ENCODE peak calls at places on chromosomes 13 and 19, in seven cellular contexts. One of them, this sample, is unnamed.

GRCh38 chr19:10086032-10086903 is at the start of gene SHFL:
- DNase-seq in spleen: peak
- DNase-seq in GM12878: no peak
- DNase-seq in HCT116: no peak
- DNase-seq in breast epithelium: peak
- DNase-seq in upper lobe of left lung: peak
- DNase-seq in prostate gland: peak
- DNase-seq in this sample: no peak

GRCh38 chr13:59690857-59691500 is 472.7 kb downstream of the DIAPH3 start:
- DNase-seq in spleen: no peak
- DNase-seq in GM12878: no peak
- DNase-seq in HCT116: no peak
- DNase-seq in breast epithelium: no peak
- DNase-seq in upper lobe of left lung: no peak
- DNase-seq in prostate gland: no peak
- DNase-seq in this sample: no peak

GRCh38 chr13:98454389-98454881 is 122.5 kb downstream of the STK24 start:
- DNase-seq in spleen: no peak
- DNase-seq in GM12878: no peak
- DNase-seq in HCT116: no peak
- DNase-seq in breast epithelium: no peak
- DNase-seq in upper lobe of left lung: no peak
- DNase-seq in prostate gland: peak
- DNase-seq in this sample: no peak

GRCh38 chr13:112635323-112635722 is 47.4 kb upstream of the TUBGCP3 start:
- DNase-seq in spleen: peak
- DNase-seq in GM12878: no peak
- DNase-seq in HCT116: no peak
- DNase-seq in breast epithelium: peak
- DNase-seq in upper lobe of left lung: no peak
- DNase-seq in prostate gland: no peak
- DNase-seq in this sample: no peak

GRCh38 chr13:43546260-43546659 is 240.5 kb downstream of the ENOX1 start:
- DNase-seq in spleen: no peak
- DNase-seq in GM12878: no peak
- DNase-seq in HCT116: no peak
- DNase-seq in breast epithelium: no peak
- DNase-seq in upper lobe of left lung: no peak
- DNase-seq in prostate gland: no peak
- DNase-seq in this sample: no peak

GRCh38 chr13:77213644-77214043 is 113.2 kb downstream of the MYCBP2 start:
- DNase-seq in spleen: no peak
- DNase-seq in GM12878: no peak
- DNase-seq in HCT116: no peak
- DNase-seq in breast epithelium: no peak
- DNase-seq in upper lobe of left lung: no peak
- DNase-seq in prostate gland: no peak
- DNase-seq in this sample: no peak

GRCh38 chr19:34979819-34980640 is 16.0 kb upstream of the ZNF792 start:
- DNase-seq in spleen: no peak
- DNase-seq in GM12878: no peak
- DNase-seq in HCT116: no peak
- DNase-seq in breast epithelium: no peak
- DNase-seq in upper lobe of left lung: no peak
- DNase-seq in prostate gland: no peak
- DNase-seq in this sample: no peak

GRCh38 chr19:17846146-17846545 is 1.6 kb downstream of the JAK3 start:
- DNase-seq in spleen: peak
- DNase-seq in GM12878: peak
- DNase-seq in HCT116: no peak
- DNase-seq in breast epithelium: no peak
- DNase-seq in upper lobe of left lung: no peak
- DNase-seq in prostate gland: no peak
- DNase-seq in this sample: no peak

GRCh38 chr19:44732235-44733014 is 16.1 kb upstream of the BCL3 start:
- DNase-seq in spleen: no peak
- DNase-seq in GM12878: no peak
- DNase-seq in HCT116: no peak
- DNase-seq in breast epithelium: no peak
- DNase-seq in upper lobe of left lung: no peak
- DNase-seq in prostate gland: no peak
- DNase-seq in this sample: no peak

GRCh38 chr19:5113101-5113557 is 144.2 kb downstream of the KDM4B start:
- DNase-seq in spleen: no peak
- DNase-seq in GM12878: no peak
- DNase-seq in HCT116: no peak
- DNase-seq in breast epithelium: no peak
- DNase-seq in upper lobe of left lung: no peak
- DNase-seq in prostate gland: no peak
- DNase-seq in this sample: no peak

GRCh38 chr13:113195360-113195759 is 13.1 kb downstream of the PCID2 start:
- DNase-seq in spleen: no peak
- DNase-seq in GM12878: no peak
- DNase-seq in HCT116: no peak
- DNase-seq in breast epithelium: no peak
- DNase-seq in upper lobe of left lung: no peak
- DNase-seq in prostate gland: peak
- DNase-seq in this sample: no peak

GRCh38 chr13:35630551-35631275 is 154.2 kb upstream of the MAB21L1 start:
- DNase-seq in spleen: no peak
- DNase-seq in GM12878: no peak
- DNase-seq in HCT116: peak
- DNase-seq in breast epithelium: no peak
- DNase-seq in upper lobe of left lung: no peak
- DNase-seq in prostate gland: peak
- DNase-seq in this sample: no peak

GRCh38 chr13:85298387-85298924 is 500.8 kb downstream of the SLITRK6 start:
- DNase-seq in spleen: no peak
- DNase-seq in GM12878: no peak
- DNase-seq in HCT116: no peak
- DNase-seq in breast epithelium: no peak
- DNase-seq in upper lobe of left lung: no peak
- DNase-seq in prostate gland: no peak
- DNase-seq in this sample: no peak

GRCh38 chr13:76864259-76864658 is 21.9 kb downstream of the KCTD12 start:
- DNase-seq in spleen: no peak
- DNase-seq in GM12878: no peak
- DNase-seq in HCT116: no peak
- DNase-seq in breast epithelium: no peak
- DNase-seq in upper lobe of left lung: no peak
- DNase-seq in prostate gland: no peak
- DNase-seq in this sample: no peak

GRCh38 chr19:35416331-35416730 is 31.7 kb upstream of the FFAR2 start:
- DNase-seq in spleen: peak
- DNase-seq in GM12878: no peak
- DNase-seq in HCT116: no peak
- DNase-seq in breast epithelium: no peak
- DNase-seq in upper lobe of left lung: no peak
- DNase-seq in prostate gland: no peak
- DNase-seq in this sample: no peak

GRCh38 chr19:10142701-10143375 is 23.1 kb upstream of the EIF3G start:
- DNase-seq in spleen: peak
- DNase-seq in GM12878: no peak
- DNase-seq in HCT116: no peak
- DNase-seq in breast epithelium: no peak
- DNase-seq in upper lobe of left lung: peak
- DNase-seq in prostate gland: no peak
- DNase-seq in this sample: no peak

GRCh38 chr19:21143846-21144245 is 2.0 kb downstream of the ZNF431 start:
- DNase-seq in spleen: no peak
- DNase-seq in GM12878: no peak
- DNase-seq in HCT116: peak
- DNase-seq in breast epithelium: no peak
- DNase-seq in upper lobe of left lung: no peak
- DNase-seq in prostate gland: no peak
- DNase-seq in this sample: no peak

GRCh38 chr13:78603240-78603947 is at the start of gene POU4F1:
- DNase-seq in spleen: peak
- DNase-seq in GM12878: peak
- DNase-seq in HCT116: no peak
- DNase-seq in breast epithelium: no peak
- DNase-seq in upper lobe of left lung: peak
- DNase-seq in prostate gland: no peak
- DNase-seq in this sample: no peak

GRCh38 chr19:45195764-45196163 is 17.2 kb downstream of the BLOC1S3 start:
- DNase-seq in spleen: no peak
- DNase-seq in GM12878: no peak
- DNase-seq in HCT116: no peak
- DNase-seq in breast epithelium: no peak
- DNase-seq in upper lobe of left lung: no peak
- DNase-seq in prostate gland: no peak
- DNase-seq in this sample: no peak

DNA sequence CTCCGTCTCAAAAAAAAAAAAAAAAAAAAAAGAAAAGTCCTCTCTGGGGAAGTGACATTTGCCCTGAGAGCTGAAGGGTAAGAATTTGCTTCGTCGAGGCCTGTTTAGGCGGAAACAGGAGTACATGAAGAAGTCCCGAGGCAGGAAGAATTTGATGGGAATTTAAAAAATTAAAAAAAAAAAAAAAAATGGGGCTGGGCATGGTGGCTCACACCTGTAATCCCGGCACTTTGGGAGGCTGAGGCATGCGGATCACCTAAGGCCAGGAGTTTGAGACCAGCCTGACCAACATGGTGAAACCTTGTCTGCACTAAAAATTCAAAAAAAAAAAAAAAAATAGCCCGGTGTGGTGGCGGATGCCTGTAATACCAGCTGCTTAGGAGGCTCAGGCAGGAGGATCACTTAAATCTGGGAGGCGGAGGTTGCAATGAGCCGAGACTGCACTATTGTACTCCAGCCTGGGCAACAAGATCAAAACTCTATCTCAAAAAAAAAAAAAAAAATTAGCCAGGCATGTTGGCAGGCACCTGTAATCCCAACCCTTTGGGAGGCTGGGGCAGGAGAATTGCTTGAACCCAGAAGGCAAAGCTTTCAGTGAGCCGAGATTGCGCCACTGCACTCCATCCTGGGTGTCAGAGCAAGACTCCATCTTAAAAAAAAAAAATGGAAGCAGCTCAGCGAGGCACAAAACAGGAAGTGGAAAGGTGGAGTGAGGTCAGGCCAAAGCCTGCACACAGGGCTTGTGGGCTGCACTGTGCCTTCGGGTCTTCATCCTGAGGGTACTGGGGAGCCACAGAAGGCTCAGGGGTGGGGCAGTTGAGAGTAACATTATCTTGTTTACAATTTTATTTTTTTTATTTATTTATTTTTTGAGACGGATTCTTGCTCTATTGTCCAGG is 4.9 kb downstream of the BAX start:
- DNase-seq in spleen: no peak
- DNase-seq in GM12878: no peak
- DNase-seq in HCT116: no peak
- DNase-seq in breast epithelium: no peak
- DNase-seq in upper lobe of left lung: no peak
- DNase-seq in prostate gland: no peak
- DNase-seq in this sample: no peak
- TF ChIP-seq POLR2AphosphoS5 in spleen: peak
- TF ChIP-seq POLR2AphosphoS5 in GM12878: no peak
- TF ChIP-seq POLR2AphosphoS5 in HCT116: no peak
- TF ChIP-seq POLR2AphosphoS5 in breast epithelium: no peak
- TF ChIP-seq POLR2AphosphoS5 in upper lobe of left lung: no peak
- TF ChIP-seq POLR2AphosphoS5 in prostate gland: no peak
- TF ChIP-seq POLR2AphosphoS5 in this sample: no peak

GRCh38 chr13:48977973-48978372 is 2.3 kb downstream of the FNDC3A start:
- DNase-seq in spleen: no peak
- DNase-seq in GM12878: no peak
- DNase-seq in HCT116: no peak
- DNase-seq in breast epithelium: no peak
- DNase-seq in upper lobe of left lung: no peak
- DNase-seq in prostate gland: no peak
- DNase-seq in this sample: no peak

GRCh38 chr13:48975101-48975925 is at the start of gene FNDC3A:
- DNase-seq in spleen: peak
- DNase-seq in GM12878: no peak
- DNase-seq in HCT116: peak
- DNase-seq in breast epithelium: peak
- DNase-seq in upper lobe of left lung: peak
- DNase-seq in prostate gland: peak
- DNase-seq in this sample: no peak

GRCh38 chr13:48973845-48974431 is 1.8 kb upstream of the FNDC3A start:
- DNase-seq in spleen: no peak
- DNase-seq in GM12878: no peak
- DNase-seq in HCT116: no peak
- DNase-seq in breast epithelium: no peak
- DNase-seq in upper lobe of left lung: no peak
- DNase-seq in prostate gland: no peak
- DNase-seq in this sample: no peak

GRCh38 chr13:48976677-48977625 is 1.2 kb downstream of the FNDC3A start:
- DNase-seq in spleen: no peak
- DNase-seq in GM12878: no peak
- DNase-seq in HCT116: no peak
- DNase-seq in breast epithelium: no peak
- DNase-seq in upper lobe of left lung: no peak
- DNase-seq in prostate gland: no peak
- DNase-seq in this sample: no peak

GRCh38 chr13:48975926-48976676 is 389 bp downstream of the FNDC3A start:
- DNase-seq in spleen: peak
- DNase-seq in GM12878: no peak
- DNase-seq in HCT116: peak
- DNase-seq in breast epithelium: peak
- DNase-seq in upper lobe of left lung: peak
- DNase-seq in prostate gland: peak
- DNase-seq in this sample: no peak
- TF ChIP-seq POLR2AphosphoS5 in spleen: peak
- TF ChIP-seq POLR2AphosphoS5 in GM12878: peak
- TF ChIP-seq POLR2AphosphoS5 in HCT116: peak
- TF ChIP-seq POLR2AphosphoS5 in breast epithelium: peak
- TF ChIP-seq POLR2AphosphoS5 in upper lobe of left lung: peak
- TF ChIP-seq POLR2AphosphoS5 in prostate gland: peak
- TF ChIP-seq POLR2AphosphoS5 in this sample: peak

DNA sequence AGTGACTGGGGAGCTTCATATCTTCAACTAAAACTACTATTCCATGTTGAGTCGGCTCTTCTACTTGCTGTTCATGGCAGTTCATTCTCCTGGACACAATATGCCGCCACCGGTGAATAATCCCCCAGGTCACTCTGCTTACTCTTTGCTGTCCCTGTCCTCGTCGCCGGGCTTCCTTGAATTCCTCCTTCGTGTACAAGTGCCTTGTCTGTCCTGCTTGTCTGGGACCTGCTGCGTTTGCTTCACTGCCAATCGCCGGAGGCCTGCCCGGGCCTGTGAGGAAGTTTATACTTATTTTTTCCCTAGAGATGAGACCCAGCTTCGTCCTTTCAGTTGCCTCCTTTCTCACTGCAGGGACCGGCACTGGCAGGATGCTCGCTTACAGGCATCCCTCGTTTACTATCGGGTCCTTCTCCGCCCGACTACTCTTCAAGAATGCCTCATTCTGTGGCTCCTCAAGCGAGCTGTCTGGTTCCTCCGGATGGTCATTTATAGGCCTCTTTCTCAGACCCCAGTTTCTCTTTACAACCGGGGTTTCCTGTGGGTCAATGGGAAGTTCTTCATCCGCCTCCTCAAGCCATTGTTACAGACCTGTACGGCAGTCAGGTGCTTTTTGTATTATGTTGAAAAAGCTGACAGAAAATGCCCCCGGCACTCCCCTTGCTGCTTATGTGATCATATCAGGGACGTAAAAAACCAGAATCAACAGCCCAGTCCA is 5.5 kb upstream of the ERVV-1 start:
- DNase-seq in spleen: no peak
- DNase-seq in GM12878: no peak
- DNase-seq in HCT116: no peak
- DNase-seq in breast epithelium: no peak
- DNase-seq in upper lobe of left lung: no peak
- DNase-seq in prostate gland: peak
- DNase-seq in this sample: no peak
- TF ChIP-seq POLR2AphosphoS5 in spleen: no peak
- TF ChIP-seq POLR2AphosphoS5 in GM12878: no peak
- TF ChIP-seq POLR2AphosphoS5 in HCT116: no peak
- TF ChIP-seq POLR2AphosphoS5 in breast epithelium: no peak
- TF ChIP-seq POLR2AphosphoS5 in upper lobe of left lung: no peak
- TF ChIP-seq POLR2AphosphoS5 in prostate gland: no peak
- TF ChIP-seq POLR2AphosphoS5 in this sample: no peak

GRCh38 chr13:27362064-27362751 is 62.2 kb upstream of the GTF3A start:
- DNase-seq in spleen: peak
- DNase-seq in GM12878: no peak
- DNase-seq in HCT116: peak
- DNase-seq in breast epithelium: peak
- DNase-seq in upper lobe of left lung: peak
- DNase-seq in prostate gland: peak
- DNase-seq in this sample: no peak
- TF ChIP-seq POLR2AphosphoS5 in spleen: peak
- TF ChIP-seq POLR2AphosphoS5 in GM12878: no peak
- TF ChIP-seq POLR2AphosphoS5 in HCT116: no peak
- TF ChIP-seq POLR2AphosphoS5 in breast epithelium: no peak
- TF ChIP-seq POLR2AphosphoS5 in upper lobe of left lung: no peak
- TF ChIP-seq POLR2AphosphoS5 in prostate gland: peak
- TF ChIP-seq POLR2AphosphoS5 in this sample: no peak

This sample was measured in vagina.